ENCODE peak calls at places on chromosomes 3 and 15, in nine cellular contexts. Q, D, X, F, G, C, U, L and H are unnamed samples.

GRCh38 chr3:160400048-160400630 is 689 bp downstream of the SMC4 start:
- DNase-seq in Q (no peak), D (peak), X (peak), F (peak), G (peak), C (peak), U (peak), L (peak), H (peak)

GRCh38 chr15:35648941-35649340 is 103.0 kb upstream of the DPH6 start:
- DNase-seq in Q (no peak), D (no peak), X (no peak), F (no peak), G (no peak), C (peak), U (no peak), L (no peak), H (no peak)

GRCh38 chr3:5128861-5129260 is 6.8 kb downstream of the ARL8B start:
- DNase-seq in Q (no peak), D (no peak), X (no peak), F (no peak), G (no peak), C (no peak), U (no peak), L (no peak), H (no peak)

GRCh38 chr15:89669309-89669865 is 9.8 kb downstream of the PLIN1 start:
- DNase-seq in Q (no peak), D (no peak), X (no peak), F (no peak), G (no peak), C (no peak), U (no peak), L (no peak), H (no peak)

GRCh38 chr15:66840615-66841014 is 138.6 kb downstream of the SMAD6 start:
- DNase-seq in Q (no peak), D (no peak), X (no peak), F (no peak), G (no peak), C (no peak), U (no peak), L (no peak), H (no peak)

GRCh38 chr15:62164500-62165028 is 521 bp downstream of the C2CD4B start:
- DNase-seq in Q (no peak), D (peak), X (peak), F (no peak), G (peak), C (peak), U (no peak), L (peak), H (peak)

GRCh38 chr3:190989213-190989612 is 126.7 kb upstream of the GMNC start:
- DNase-seq in Q (no peak), D (no peak), X (no peak), F (no peak), G (no peak), C (peak), U (no peak), L (no peak), H (no peak)

GRCh38 chr15:52730163-52730562 is 51.0 kb upstream of the ATOSA start:
- DNase-seq in Q (no peak), D (no peak), X (no peak), F (peak), G (no peak), C (peak), U (peak), L (no peak), H (peak)

GRCh38 chr3:40088527-40089170 is 220.9 kb upstream of the EIF1B start:
- DNase-seq in Q (no peak), D (no peak), X (no peak), F (no peak), G (peak), C (no peak), U (no peak), L (no peak), H (no peak)

GRCh38 chr3:45417949-45418847 is 29.8 kb downstream of the LARS2 start:
- DNase-seq in Q (no peak), D (no peak), X (no peak), F (no peak), G (no peak), C (no peak), U (peak), L (no peak), H (no peak)

GRCh38 chr3:156750191-156750873 is 75.8 kb upstream of the LEKR1 start:
- DNase-seq in Q (no peak), D (no peak), X (no peak), F (no peak), G (no peak), C (no peak), U (no peak), L (peak), H (peak)

GRCh38 chr3:104066658-104067057 is 1300.1 kb upstream of the ALCAM start:
- DNase-seq in Q (no peak), D (peak), X (no peak), F (no peak), G (peak), C (no peak), U (peak), L (no peak), H (peak)

GRCh38 chr3:5456199-5456598 is 268.7 kb downstream of the EDEM1 start:
- DNase-seq in Q (no peak), D (no peak), X (no peak), F (no peak), G (no peak), C (no peak), U (no peak), L (no peak), H (no peak)

GRCh38 chr3:171711461-171711860 is 98.8 kb downstream of the PLD1 start:
- DNase-seq in Q (no peak), D (no peak), X (no peak), F (no peak), G (no peak), C (no peak), U (no peak), L (no peak), H (peak)

GRCh38 chr15:85759391-85759790 is 35.3 kb downstream of the KLHL25 start:
- DNase-seq in Q (no peak), D (no peak), X (peak), F (no peak), G (no peak), C (no peak), U (no peak), L (no peak), H (no peak)

GRCh38 chr3:196499061-196499460 is 4.5 kb downstream of the RNF168 start:
- DNase-seq in Q (no peak), D (peak), X (no peak), F (no peak), G (no peak), C (no peak), U (no peak), L (no peak), H (peak)

GRCh38 chr3:170132335-170132734 is 49.2 kb downstream of the PHC3 start:
- DNase-seq in Q (no peak), D (no peak), X (no peak), F (peak), G (no peak), C (peak), U (no peak), L (no peak), H (no peak)

GRCh38 chr3:162295323-162295983 is 798.8 kb downstream of the OTOL1 start:
- DNase-seq in Q (peak), D (peak), X (no peak), F (no peak), G (peak), C (no peak), U (peak), L (no peak), H (peak)

GRCh38 chr15:82129769-82130168 is 84.0 kb upstream of the MEX3B start:
- DNase-seq in Q (no peak), D (peak), X (no peak), F (no peak), G (no peak), C (no peak), U (peak), L (no peak), H (peak)

GRCh38 chr3:94647131-94647530 is 584.3 kb downstream of the NSUN3 start:
- DNase-seq in Q (no peak), D (no peak), X (no peak), F (no peak), G (no peak), C (no peak), U (peak), L (no peak), H (no peak)

GRCh38 chr15:40081691-40082194 is 26.9 kb downstream of the BMF start:
- DNase-seq in Q (no peak), D (peak), X (peak), F (no peak), G (peak), C (peak), U (peak), L (peak), H (peak)

GRCh38 chr15:32104061-32104980 is 74.0 kb downstream of the CHRNA7 start:
- DNase-seq in Q (no peak), D (no peak), X (no peak), F (no peak), G (peak), C (no peak), U (no peak), L (no peak), H (no peak)

GRCh38 chr15:93031103-93031464 is 57.9 kb downstream of the RGMA start:
- DNase-seq in Q (no peak), D (no peak), X (no peak), F (no peak), G (peak), C (no peak), U (no peak), L (no peak), H (no peak)

GRCh38 chr15:64842986-64843561 is 1.4 kb downstream of the PLEKHO2 start:
- DNase-seq in Q (no peak), D (no peak), X (peak), F (peak), G (no peak), C (no peak), U (peak), L (no peak), H (peak)

GRCh38 chr3:124812291-124813265 is 74.6 kb downstream of the ITGB5 start:
- DNase-seq in Q (peak), D (peak), X (no peak), F (no peak), G (no peak), C (no peak), U (peak), L (no peak), H (peak)

GRCh38 chr15:43436395-43436794 is 56.6 kb downstream of the TP53BP1 start:
- DNase-seq in Q (no peak), D (no peak), X (no peak), F (no peak), G (no peak), C (no peak), U (no peak), L (no peak), H (no peak)

GRCh38 chr3:61875073-61875472 is 313.7 kb downstream of the PTPRG start:
- DNase-seq in Q (no peak), D (no peak), X (no peak), F (no peak), G (peak), C (peak), U (no peak), L (no peak), H (no peak)

GRCh38 chr3:65597225-65597951 is 441.3 kb downstream of the MAGI1 start:
- DNase-seq in Q (no peak), D (peak), X (peak), F (no peak), G (peak), C (no peak), U (no peak), L (peak), H (peak)

GRCh38 chr3:157938154-157938774 is 168.0 kb downstream of the SHOX2 start:
- DNase-seq in Q (no peak), D (no peak), X (no peak), F (no peak), G (no peak), C (no peak), U (peak), L (no peak), H (peak)

GRCh38 chr3:33911525-33912322 is 113.3 kb downstream of the PDCD6IP start:
- DNase-seq in Q (peak), D (no peak), X (no peak), F (no peak), G (no peak), C (no peak), U (peak), L (no peak), H (peak)

GRCh38 chr3:33909547-33909946 is 111.1 kb downstream of the PDCD6IP start:
- DNase-seq in Q (no peak), D (no peak), X (no peak), F (no peak), G (no peak), C (no peak), U (no peak), L (no peak), H (no peak)

GRCh38 chr3:33908209-33908851 is 109.9 kb downstream of the PDCD6IP start:
- DNase-seq in Q (no peak), D (no peak), X (no peak), F (no peak), G (no peak), C (no peak), U (no peak), L (no peak), H (no peak)
- TF ChIP-seq EZH2phosphoT487 in Q (no peak), D (no peak), X (no peak), F (no peak), G (no peak), C (no peak), U (no peak), L (no peak), H (no peak)

GRCh38 chr3:55854395-55854994 is 367.4 kb upstream of the WNT5A start:
- DNase-seq in Q (no peak), D (peak), X (peak), F (no peak), G (peak), C (no peak), U (no peak), L (no peak), H (no peak)
- TF ChIP-seq EZH2phosphoT487 in Q (no peak), D (no peak), X (no peak), F (no peak), G (no peak), C (no peak), U (no peak), L (no peak), H (no peak)

GRCh38 chr3:195066441-195066841 is 204.5 kb downstream of the XXYLT1 start:
- DNase-seq in Q (no peak), D (no peak), X (no peak), F (no peak), G (no peak), C (no peak), U (no peak), L (no peak), H (no peak)

GRCh38 chr3:195064300-195064931 is 206.5 kb downstream of the XXYLT1 start:
- DNase-seq in Q (no peak), D (no peak), X (no peak), F (peak), G (no peak), C (peak), U (no peak), L (no peak), H (no peak)

GRCh38 chr3:195063596-195064193 is 207.3 kb downstream of the XXYLT1 start:
- DNase-seq in Q (no peak), D (peak), X (no peak), F (no peak), G (no peak), C (no peak), U (peak), L (no peak), H (no peak)

GRCh38 chr3:195065142-195065863 is 205.7 kb downstream of the XXYLT1 start:
- DNase-seq in Q (no peak), D (no peak), X (no peak), F (peak), G (no peak), C (no peak), U (no peak), L (no peak), H (no peak)

GRCh38 chr3:195065864-195066185 is 205.1 kb downstream of the XXYLT1 start:
- DNase-seq in Q (no peak), D (no peak), X (no peak), F (no peak), G (no peak), C (no peak), U (no peak), L (no peak), H (no peak)
- TF ChIP-seq EZH2phosphoT487 in Q (no peak), D (no peak), X (no peak), F (no peak), G (no peak), C (no peak), U (no peak), L (no peak), H (no peak)

GRCh38 chr15:70268698-70269251 is 171.1 kb upstream of the TLE3 start:
- DNase-seq in Q (no peak), D (no peak), X (no peak), F (no peak), G (no peak), C (no peak), U (no peak), L (no peak), H (no peak)
- TF ChIP-seq EZH2phosphoT487 in Q (no peak), D (no peak), X (no peak), F (no peak), G (no peak), C (no peak), U (no peak), L (no peak), H (no peak)

GRCh38 chr15:79682851-79683288 is 213.9 kb downstream of the MTHFS start:
- DNase-seq in Q (no peak), D (no peak), X (no peak), F (no peak), G (no peak), C (no peak), U (peak), L (no peak), H (peak)
- TF ChIP-seq EZH2phosphoT487 in Q (no peak), D (no peak), X (no peak), F (no peak), G (no peak), C (no peak), U (no peak), L (no peak), H (no peak)

GRCh38 chr3:39056151-39056550 is 4.3 kb downstream of the WDR48 start:
- DNase-seq in Q (no peak), D (no peak), X (no peak), F (no peak), G (no peak), C (no peak), U (no peak), L (no peak), H (peak)
- TF ChIP-seq EZH2phosphoT487 in Q (no peak), D (no peak), X (no peak), F (no peak), G (no peak), C (no peak), U (no peak), L (no peak), H (no peak)

GRCh38 chr3:49004352-49005297 is 2.6 kb upstream of the WDR6 start:
- DNase-seq in Q (no peak), D (no peak), X (no peak), F (no peak), G (no peak), C (no peak), U (no peak), L (no peak), H (peak)
- TF ChIP-seq EZH2phosphoT487 in Q (no peak), D (no peak), X (no peak), F (no peak), G (no peak), C (no peak), U (no peak), L (no peak), H (no peak)